ENCODE peak calls at places on chromosomes 6 and 20, in five cellular contexts. H is IMR-90, N is ascending aorta, A is MM.1S, W is lung. M is an unnamed sample.

GRCh38 chr6:117204903-117205302 is 60.5 kb upstream of the VGLL2 start:
- DNase-seq in H (no peak), W (no peak), N (no peak), A (no peak), M (no peak)

GRCh38 chr20:47221036-47221625 is 135.4 kb downstream of the ZMYND8 start:
- DNase-seq in A (no peak), N (no peak), W (no peak), H (no peak), M (peak; percentile 77)

GRCh38 chr20:17533396-17533795 is 2.2 kb upstream of the BFSP1 start:
- DNase-seq in W (no peak), N (no peak), H (peak; percentile 60), A (peak; percentile 34), M (peak; percentile 58)

GRCh38 chr6:132020138-132020551 is 69.0 kb upstream of the CCN2 start:
- DNase-seq in A (no peak), H (peak; percentile 13), N (peak; percentile 55), W (no peak), M (no peak)

GRCh38 chr20:25495189-25495824 is 87.8 kb downstream of the GINS1 start:
- DNase-seq in A (no peak), H (no peak), N (no peak), W (no peak), M (no peak)

GRCh38 chr20:52060794-52061714 is 130.5 kb downstream of the ZFP64 start:
- DNase-seq in H (no peak), A (no peak), W (no peak), N (no peak), M (no peak)

GRCh38 chr6:168177492-168177891 is 98.5 kb upstream of the FRMD1 start:
- DNase-seq in N (no peak), W (no peak), A (no peak), H (no peak), M (no peak)

GRCh38 chr6:31663961-31664789 is 622 bp downstream of the GPANK1 start:
- DNase-seq in A (peak; percentile 10), H (peak; percentile 89), N (no peak), W (no peak), M (no peak)

GRCh38 chr6:139369568-139370046 is 4.8 kb downstream of the CITED2 start:
- DNase-seq in A (peak; percentile 56), H (peak; percentile 80), N (no peak), W (no peak), M (peak; percentile 55)

GRCh38 chr6:140320081-140320798 is 945.8 kb upstream of the CITED2 start:
- DNase-seq in A (no peak), H (peak; percentile 8), N (no peak), W (no peak), M (no peak)

GRCh38 chr6:44386929-44387345 is 569 bp upstream of the CDC5L start:
- DNase-seq in W (no peak), H (peak; percentile 37), A (no peak), N (no peak), M (peak; percentile 7)

GRCh38 chr20:45309075-45309474 is 976 bp upstream of the MATN4 start:
- DNase-seq in A (no peak), N (no peak), W (no peak), H (no peak), M (no peak)

GRCh38 chr20:53914091-53914860 is 156.1 kb downstream of the BCAS1 start:
- DNase-seq in A (no peak), W (no peak), N (no peak), H (peak; percentile 64), M (no peak)

GRCh38 chr20:41004561-41005360 is 23.9 kb upstream of the TOP1 start:
- DNase-seq in W (no peak), N (no peak), A (no peak), H (peak; percentile 44), M (no peak)

GRCh38 chr6:163392533-163392932 is 22.0 kb upstream of the QKI start:
- DNase-seq in W (peak; percentile 52), H (peak; percentile 33), A (peak; percentile 9), N (no peak), M (peak; percentile 9)

GRCh38 chr6:136034422-136034821 is 182.9 kb downstream of the PDE7B start:
- DNase-seq in W (no peak), H (no peak), N (no peak), A (no peak), M (no peak)

GRCh38 chr20:8853805-8854338 is 215.0 kb upstream of the PLCB4 start:
- DNase-seq in N (no peak), A (peak; percentile 60), H (peak; percentile 84), W (no peak), M (peak; percentile 61)

GRCh38 chr6:53048431-53049195 is 16.6 kb upstream of the FBXO9 start:
- DNase-seq in N (no peak), W (no peak), H (peak; percentile 91), A (peak; percentile 84), M (peak; percentile 63)

GRCh38 chr6:151015320-151015719 is 149.8 kb downstream of the MTHFD1L start:
- DNase-seq in W (no peak), N (no peak), H (peak; percentile 41), A (no peak), M (no peak)

DNA sequence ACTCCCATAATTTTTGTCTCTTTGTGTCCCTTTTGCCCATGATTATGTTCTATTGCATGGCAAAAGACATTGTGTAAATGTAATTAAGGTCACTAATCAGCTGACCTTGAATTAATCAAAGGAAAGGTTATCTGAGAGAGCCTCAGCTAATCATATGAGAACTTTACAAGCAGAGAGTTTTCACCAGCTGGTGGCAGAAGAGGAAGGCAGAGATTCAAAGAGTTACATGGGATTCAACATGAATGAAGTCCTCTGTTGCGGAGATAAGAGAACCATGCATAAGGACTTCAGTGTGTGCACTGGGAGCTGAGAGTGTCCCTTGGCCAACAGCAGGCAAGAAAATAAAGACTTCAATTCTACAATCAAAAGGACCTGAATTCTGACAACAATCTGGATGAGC is 494.1 kb upstream of the ARID1B start:
- DNase-seq in W (no peak), N (no peak), A (no peak), H (no peak), M (no peak)
- TF ChIP-seq CTCF in W (no peak), N (no peak), A (no peak), H (no peak), M (no peak)

DNA sequence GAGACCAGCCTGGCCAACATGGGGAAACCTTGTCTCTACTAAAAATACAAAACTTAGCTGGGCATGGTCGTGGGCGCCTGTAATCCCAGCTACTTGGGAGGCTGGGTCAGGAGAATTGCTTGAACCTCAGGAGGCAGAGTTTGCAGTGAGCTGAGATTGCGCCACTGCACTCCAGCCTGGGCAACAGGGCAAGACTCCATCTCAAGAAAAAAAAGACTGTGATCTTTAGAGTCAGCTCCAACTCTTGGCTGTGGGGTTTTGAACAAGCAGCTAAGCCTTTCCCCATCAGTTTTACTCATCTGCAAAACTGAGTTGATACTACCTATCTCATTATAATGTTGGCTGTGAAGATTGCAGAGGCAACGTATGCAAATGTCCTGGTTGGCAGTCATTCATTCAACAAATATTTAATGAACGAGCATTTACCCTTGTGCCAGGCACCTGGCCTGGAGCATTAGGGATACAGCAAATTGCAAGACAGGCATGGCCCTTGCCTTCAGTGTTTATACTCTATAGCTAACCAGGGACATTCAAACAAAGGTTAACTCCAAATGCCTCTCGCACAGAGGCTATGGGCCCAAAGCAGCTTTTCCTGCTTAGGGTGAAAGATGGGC is 37.9 kb downstream of the ILRUN start:
- DNase-seq in N (no peak), W (no peak), H (no peak), A (no peak), M (no peak)
- H3K4me3 ChIP-seq in N (no peak overlapping the region), W (no peak overlapping the region), H (no peak overlapping the region), A (no peak overlapping the region), M (no peak overlapping the region)

GRCh38 chr6:125220712-125221111 is 67.1 kb downstream of the TPD52L1 start:
- DNase-seq in A (no peak), H (peak; percentile 44), W (no peak), N (no peak), M (no peak)
- TF ChIP-seq CTCF in A (no peak), H (no peak), W (no peak), N (no peak), M (no peak)

DNA sequence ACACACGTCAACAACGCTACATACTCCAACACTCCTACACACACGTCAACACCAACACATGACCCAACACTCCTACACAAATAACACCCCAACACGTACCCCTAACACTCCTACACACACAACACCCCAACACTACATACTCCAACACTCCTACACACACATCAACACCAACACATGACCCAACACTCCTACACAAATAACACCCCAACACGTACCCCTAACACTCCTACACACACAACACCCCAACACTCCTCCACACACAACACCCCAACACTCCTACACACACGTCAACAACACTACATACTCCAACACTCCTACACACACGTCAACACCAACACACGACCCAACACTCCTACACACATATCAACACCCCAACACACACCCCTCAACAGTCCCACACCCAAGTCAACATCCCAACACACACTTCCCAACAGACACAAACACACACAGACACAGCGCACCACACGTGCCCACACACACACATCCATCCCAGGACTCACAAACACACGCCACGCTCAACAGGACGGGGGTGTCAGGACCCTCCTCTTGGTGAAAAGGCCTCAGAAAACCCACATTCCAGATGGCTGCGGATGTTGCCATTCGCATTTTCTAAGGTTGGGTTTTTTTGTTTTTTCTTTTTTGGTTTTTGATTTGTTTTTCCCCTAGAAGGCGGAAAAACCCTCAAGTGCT is 40.4 kb upstream of the ZBP1 start:
- DNase-seq in N (no peak), A (no peak), H (no peak), W (no peak), M (no peak)
- H3K4me3 ChIP-seq in N (no peak overlapping the region), A (no peak overlapping the region), H (no peak overlapping the region), W (no peak overlapping the region), M (no peak overlapping the region)

DNA sequence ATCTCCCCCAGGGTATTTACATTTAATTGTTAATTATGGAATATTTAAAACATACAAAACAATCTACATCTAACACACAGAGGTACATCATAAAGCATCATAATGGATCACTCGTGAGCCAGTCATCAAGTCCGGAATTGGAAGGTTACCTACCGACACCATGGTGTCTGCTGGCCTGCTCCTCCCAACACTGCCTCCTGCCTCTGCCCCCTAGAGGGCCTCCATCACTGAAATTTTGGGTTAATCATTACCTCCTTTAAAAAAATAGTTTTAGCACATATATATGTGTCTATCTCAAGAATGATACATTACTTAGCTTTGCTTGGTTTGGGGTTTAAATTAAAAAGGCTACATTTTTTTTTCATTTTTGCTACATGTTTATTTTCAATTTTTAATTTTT is 114.6 kb upstream of the PDE10A start:
- DNase-seq in A (no peak), H (no peak), W (no peak), N (no peak), M (no peak)
- TF ChIP-seq CTCF in A (no peak), H (no peak), W (no peak), N (no peak), M (peak; percentile 2)

GRCh38 chr6:3739311-3739897 is 12.1 kb downstream of the PXDC1 start:
- DNase-seq in N (no peak), A (no peak), H (no peak), W (no peak), M (no peak)
- H3K4me3 ChIP-seq in N (peak overlapping the region; percentile 10), A (no peak overlapping the region), H (no peak overlapping the region), W (no peak overlapping the region), M (no peak overlapping the region)

GRCh38 chr6:91081452-91082067 is 494.7 kb upstream of the MAP3K7 start:
- DNase-seq in W (no peak), H (peak; percentile 52), N (no peak), A (peak; percentile 41), M (peak; percentile 49)
- TF ChIP-seq CTCF in W (peak; percentile 37), H (peak; percentile 68), N (peak; percentile 28), A (peak; percentile 72), M (peak; percentile 64)

DNA sequence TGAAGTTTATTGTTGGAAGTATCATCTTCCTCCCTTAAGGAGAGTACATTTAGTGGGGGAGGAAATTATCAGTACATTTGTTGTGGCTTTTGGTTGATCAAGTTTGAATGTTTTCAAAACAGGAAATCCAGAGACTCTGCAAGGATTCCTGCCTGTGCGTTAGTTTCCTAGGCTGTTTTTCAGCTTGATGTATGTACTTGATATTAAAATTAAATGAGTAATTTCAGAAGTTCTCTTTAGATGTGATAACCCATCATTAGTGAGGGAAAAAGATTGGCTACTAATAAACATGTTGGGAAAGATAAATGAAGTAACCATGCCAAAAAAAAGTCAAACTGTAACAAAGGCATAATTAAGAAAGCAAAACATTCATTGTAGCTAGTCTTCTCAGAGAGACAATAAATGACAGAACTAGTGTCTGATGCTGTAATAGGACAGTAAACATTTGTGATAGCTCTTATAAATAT is 88.0 kb upstream of the TULP1 start:
- DNase-seq in H (no peak), W (no peak), A (no peak), N (no peak), M (no peak)
- H3K4me3 ChIP-seq in H (no peak overlapping the region), W (no peak overlapping the region), A (no peak overlapping the region), N (no peak overlapping the region), M (no peak overlapping the region)